ENCODE peak calls at places on chromosome 9, in seven cellular contexts. R is Panc1, L is astrocyte, V is A549, O is tibial artery, T is fibroblast of mammary gland, M is cardiac muscle cell. W is an unnamed sample.

GRCh38 chr9:6007770-6008168 is 7.7 kb downstream of the RANBP6 start:
- DNase-seq in R (no peak), L (peak; percentile 18), V (peak; percentile 38), O (peak; percentile 75), T (peak; percentile 24), M (peak; percentile 95), W (peak; percentile 57)

GRCh38 chr9:113131689-113132151 is 19.1 kb upstream of the SLC31A2 start:
- DNase-seq in R (no peak), L (no peak), V (no peak), O (no peak), T (peak; percentile 43), M (peak; percentile 71), W (peak; percentile 50)

GRCh38 chr9:90919883-90920282 is 118.3 kb downstream of the SYK start:
- DNase-seq in R (no peak), L (no peak), V (no peak), O (peak; percentile 55), T (no peak), M (no peak), W (no peak)

GRCh38 chr9:121662896-121663580 is 11.6 kb downstream of the DAB2IP start:
- DNase-seq in R (no peak), L (peak; percentile 26), V (no peak), O (no peak), T (no peak), M (no peak), W (no peak)

GRCh38 chr9:134339183-134339806 is 13.0 kb downstream of the RXRA start:
- DNase-seq in R (no peak), L (peak; percentile 51), V (no peak), O (no peak), T (peak; percentile 28), M (no peak), W (no peak)

GRCh38 chr9:76161546-76161945 is 232.7 kb downstream of the RFK start:
- DNase-seq in R (no peak), L (peak; percentile 82), V (no peak), O (no peak), T (peak; percentile 70), M (peak; percentile 54), W (no peak)

GRCh38 chr9:38178282-38178681 is 109.3 kb upstream of the SHB start:
- DNase-seq in R (no peak), L (no peak), V (no peak), O (no peak), T (no peak), M (no peak), W (no peak)

GRCh38 chr9:138010274-138010800 is 132.8 kb downstream of the CACNA1B start:
- DNase-seq in R (no peak), L (no peak), V (no peak), O (no peak), T (no peak), M (no peak), W (no peak)

GRCh38 chr9:85258823-85259370 is 482.9 kb downstream of the AGTPBP1 start:
- DNase-seq in R (peak; percentile 28), L (peak; percentile 64), V (peak; percentile 60), O (peak; percentile 45), T (peak; percentile 68), M (peak; percentile 77), W (peak; percentile 37)

GRCh38 chr9:128084746-128085145 is 16.7 kb downstream of the SLC25A25 start:
- DNase-seq in R (no peak), L (no peak), V (no peak), O (no peak), T (peak; percentile 44), M (no peak), W (no peak)

GRCh38 chr9:12680341-12680740 is 12.8 kb upstream of the TYRP1 start:
- DNase-seq in R (no peak), L (peak; percentile 60), V (no peak), O (no peak), T (no peak), M (no peak), W (no peak)

GRCh38 chr9:111559000-111559610 is 34.1 kb downstream of the ZNF483 start:
- DNase-seq in R (no peak), L (peak; percentile 64), V (no peak), O (no peak), T (peak; percentile 85), M (no peak), W (no peak)

GRCh38 chr9:110949081-110949480 is 89.2 kb downstream of the LPAR1 start:
- DNase-seq in R (no peak), L (no peak), V (no peak), O (no peak), T (no peak), M (no peak), W (no peak)

GRCh38 chr9:116716441-116716840 is 29.3 kb downstream of the TRIM32 start:
- DNase-seq in R (no peak), L (no peak), V (no peak), O (no peak), T (peak; percentile 11), M (no peak), W (no peak)

GRCh38 chr9:92716557-92716956 is 46.6 kb upstream of the IPPK start:
- DNase-seq in R (peak; percentile 38), L (no peak), V (peak; percentile 73), O (peak; percentile 50), T (peak; percentile 34), M (peak; percentile 75), W (peak; percentile 36)

GRCh38 chr9:126417007-126417406 is 90.4 kb downstream of the MVB12B start:
- DNase-seq in R (no peak), L (no peak), V (no peak), O (no peak), T (no peak), M (no peak), W (no peak)

GRCh38 chr9:17871213-17871890 is 292.5 kb downstream of the SH3GL2 start:
- DNase-seq in R (no peak), L (no peak), V (no peak), O (no peak), T (no peak), M (no peak), W (no peak)

DNA sequence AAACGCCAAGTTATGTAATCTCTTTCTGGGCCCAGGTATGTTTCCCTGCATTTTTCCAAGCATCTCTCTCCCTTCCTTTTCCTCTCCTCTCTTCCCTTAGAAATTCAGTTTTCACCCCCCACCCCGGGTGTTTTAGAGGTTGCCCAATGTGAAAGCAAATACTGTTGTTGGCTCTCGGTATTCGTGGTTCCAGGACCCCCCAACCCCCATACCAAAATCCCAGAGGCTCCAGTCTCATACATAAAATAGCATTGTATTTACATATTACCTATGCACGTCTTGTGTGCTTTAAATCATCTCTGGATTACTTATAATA is 48.8 kb downstream of the ACER2 start:
- DNase-seq in R (no peak), L (no peak), V (no peak), O (no peak), T (no peak), M (no peak), W (no peak)
- H3K4me3 ChIP-seq in R (peak overlapping the region; percentile 35), L (peak overlapping the region; percentile 18), V (peak overlapping the region; percentile 25), O (no peak overlapping the region), T (no peak overlapping the region), M (no peak overlapping the region), W (no peak overlapping the region)

GRCh38 chr9:14249527-14249926 is 64.4 kb downstream of the NFIB start:
- DNase-seq in R (no peak), L (no peak), V (no peak), O (no peak), T (no peak), M (no peak), W (no peak)

GRCh38 chr9:14247577-14247976 is 66.4 kb downstream of the NFIB start:
- DNase-seq in R (no peak), L (no peak), V (no peak), O (no peak), T (no peak), M (no peak), W (no peak)

GRCh38 chr9:14248149-14248548 is 65.8 kb downstream of the NFIB start:
- DNase-seq in R (no peak), L (no peak), V (no peak), O (no peak), T (no peak), M (no peak), W (no peak)

GRCh38 chr9:14250779-14251145 is 63.2 kb downstream of the NFIB start:
- DNase-seq in R (no peak), L (peak; percentile 53), V (no peak), O (no peak), T (no peak), M (no peak), W (no peak)

DNA sequence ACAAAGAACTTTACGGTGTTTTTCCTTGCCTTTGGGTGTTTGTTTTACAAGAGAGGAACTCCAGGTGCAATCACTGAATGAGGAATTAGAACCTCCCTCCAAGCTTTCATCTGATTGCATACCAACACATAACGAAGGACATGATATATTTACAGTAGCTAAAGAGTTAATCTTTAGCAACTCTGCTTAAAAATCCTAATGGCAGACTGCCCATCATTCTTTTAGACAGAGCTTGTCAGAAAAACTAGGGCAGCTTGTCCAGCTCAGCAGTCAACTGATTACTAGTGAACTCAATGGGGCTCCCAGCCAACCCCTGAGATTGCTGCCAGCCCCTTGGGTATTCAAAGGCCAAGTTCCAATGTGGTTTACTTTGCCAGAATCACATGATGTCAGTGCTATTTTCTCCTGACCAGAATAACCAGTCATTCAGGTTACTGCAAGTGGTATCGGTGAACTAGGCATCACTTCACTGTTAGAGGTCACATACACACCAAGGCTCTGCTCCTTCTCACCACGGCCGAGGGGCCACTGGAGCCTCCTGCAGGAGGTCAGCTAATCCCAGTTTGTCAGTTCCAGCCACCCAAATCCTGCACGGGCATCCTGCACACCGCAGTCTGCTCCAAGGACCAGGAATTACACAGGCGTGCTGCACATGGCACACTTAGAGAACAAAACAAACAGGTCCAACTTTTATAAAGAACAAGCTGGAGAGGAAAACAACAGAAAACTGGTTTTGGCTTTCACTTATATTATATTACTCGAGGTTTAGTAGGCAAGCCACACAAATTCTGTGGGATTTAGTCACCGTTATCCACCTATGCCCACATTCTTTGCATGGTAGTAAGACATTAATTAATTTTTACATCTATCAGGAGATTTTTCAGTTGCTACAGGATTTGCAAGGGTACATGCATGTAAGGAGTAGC is 62.5 kb downstream of the NFIB start:
- DNase-seq in R (no peak), L (peak; percentile 89), V (peak; percentile 25), O (peak; percentile 76), T (peak; percentile 87), M (no peak), W (no peak)
- H3K4me3 ChIP-seq in R (no peak overlapping the region), L (peak overlapping the region; percentile 45), V (peak overlapping the region; percentile 31), O (peak overlapping the region; percentile 29), T (peak overlapping the region; percentile 17), M (no peak overlapping the region), W (no peak overlapping the region)

GRCh38 chr9:34629492-34629809 is 585 bp upstream of the ARID3C start:
- DNase-seq in R (no peak), L (no peak), V (no peak), O (no peak), T (no peak), M (no peak), W (no peak)
- H3K4me3 ChIP-seq in R (peak overlapping the region; percentile 54), L (no peak overlapping the region), V (peak overlapping the region; percentile 49), O (no peak overlapping the region), T (no peak overlapping the region), M (peak overlapping the region; percentile 37), W (no peak overlapping the region)

GRCh38 chr9:107480386-107480789 is 9.2 kb downstream of the KLF4 start:
- DNase-seq in R (no peak), L (peak; percentile 58), V (peak; percentile 37), O (peak; percentile 68), T (peak; percentile 95), M (no peak), W (no peak)
- H3K4me3 ChIP-seq in R (no peak overlapping the region), L (no peak overlapping the region), V (peak overlapping the region; percentile 33), O (no peak overlapping the region), T (no peak overlapping the region), M (no peak overlapping the region), W (no peak overlapping the region)